ENCODE peak calls at places on chromosomes 13 and 19, in seven cellular contexts. C is GM23248, M is IMR-90, K is mesendoderm, D is Karpas-422, H is fibroblast of lung, L is endodermal cell. G is an unnamed sample.
A peak's percentile ranks its signal among the peaks of the same experiment; 100 is the strongest.

GRCh38 chr19:43499042-43499441 is 5.5 kb downstream of the PHLDB3 start:
- DNase-seq in M (no peak), H (no peak), C (no peak), D (no peak), L (no peak), K (no peak), G (no peak)

GRCh38 chr13:80824231-80824630 is 483.3 kb upstream of the SPRY2 start:
- DNase-seq in K (no peak), M (no peak), H (peak; percentile 14), L (no peak), D (no peak), C (no peak), G (no peak)

GRCh38 chr19:48553676-48554384 is 1.9 kb downstream of the SULT2B1 start:
- DNase-seq in L (peak; percentile 84), D (no peak), H (peak; percentile 60), K (peak; percentile 88), M (peak; percentile 86), C (peak; percentile 79), G (peak; percentile 48)

GRCh38 chr19:54364775-54365257 is at the start of gene LAIR1:
- DNase-seq in K (no peak), D (no peak), L (no peak), M (no peak), H (no peak), C (no peak), G (no peak)

GRCh38 chr19:572140-572890 is at the start of gene BSG:
- DNase-seq in D (peak; percentile 100), M (peak; percentile 96), H (peak; percentile 95), C (peak; percentile 100), K (peak; percentile 99), L (peak; percentile 99), G (peak; percentile 100)

GRCh38 chr13:37526710-37527446 is 71.7 kb downstream of the POSTN start:
- DNase-seq in L (no peak), K (no peak), C (peak; percentile 93), H (peak; percentile 81), M (no peak), D (no peak), G (no peak)

GRCh38 chr13:71964491-71965108 is 97.6 kb upstream of the DACH1 start:
- DNase-seq in M (no peak), L (peak; percentile 46), K (no peak), D (no peak), H (peak; percentile 53), C (no peak), G (no peak)

GRCh38 chr13:74290324-74290773 is 156.1 kb upstream of the KLF12 start:
- DNase-seq in D (peak; percentile 97), C (peak; percentile 73), H (peak; percentile 99), M (peak; percentile 79), L (peak; percentile 73), K (peak; percentile 97), G (peak; percentile 52)

GRCh38 chr13:47672982-47673670 is 327.9 kb downstream of the SUCLA2 start:
- DNase-seq in M (peak; percentile 93), L (no peak), K (no peak), C (peak; percentile 94), H (peak; percentile 94), D (no peak), G (no peak)

GRCh38 chr19:42255766-42256750 is 1.1 kb upstream of the ERF start:
- DNase-seq in H (peak; percentile 39), L (peak; percentile 84), K (peak; percentile 87), D (no peak), M (peak; percentile 46), C (peak; percentile 78), G (peak; percentile 84)

GRCh38 chr19:34994643-34995471 is 5.3 kb upstream of the GRAMD1A start:
- DNase-seq in D (no peak), M (no peak), K (no peak), H (no peak), C (no peak), L (peak; percentile 32), G (no peak)

GRCh38 chr13:40221131-40221459 is 445.3 kb downstream of the FOXO1 start:
- DNase-seq in L (no peak), M (no peak), K (no peak), C (no peak), D (no peak), H (no peak), G (no peak)

GRCh38 chr13:44760434-44760833 is 184.3 kb upstream of the TSC22D1 start:
- DNase-seq in L (no peak), K (no peak), H (no peak), C (no peak), D (no peak), M (no peak), G (no peak)

GRCh38 chr13:46668302-46668720 is 115.3 kb downstream of the LRCH1 start:
- DNase-seq in M (peak; percentile 95), D (no peak), K (no peak), C (peak; percentile 91), L (no peak), H (peak; percentile 92), G (no peak)

DNA sequence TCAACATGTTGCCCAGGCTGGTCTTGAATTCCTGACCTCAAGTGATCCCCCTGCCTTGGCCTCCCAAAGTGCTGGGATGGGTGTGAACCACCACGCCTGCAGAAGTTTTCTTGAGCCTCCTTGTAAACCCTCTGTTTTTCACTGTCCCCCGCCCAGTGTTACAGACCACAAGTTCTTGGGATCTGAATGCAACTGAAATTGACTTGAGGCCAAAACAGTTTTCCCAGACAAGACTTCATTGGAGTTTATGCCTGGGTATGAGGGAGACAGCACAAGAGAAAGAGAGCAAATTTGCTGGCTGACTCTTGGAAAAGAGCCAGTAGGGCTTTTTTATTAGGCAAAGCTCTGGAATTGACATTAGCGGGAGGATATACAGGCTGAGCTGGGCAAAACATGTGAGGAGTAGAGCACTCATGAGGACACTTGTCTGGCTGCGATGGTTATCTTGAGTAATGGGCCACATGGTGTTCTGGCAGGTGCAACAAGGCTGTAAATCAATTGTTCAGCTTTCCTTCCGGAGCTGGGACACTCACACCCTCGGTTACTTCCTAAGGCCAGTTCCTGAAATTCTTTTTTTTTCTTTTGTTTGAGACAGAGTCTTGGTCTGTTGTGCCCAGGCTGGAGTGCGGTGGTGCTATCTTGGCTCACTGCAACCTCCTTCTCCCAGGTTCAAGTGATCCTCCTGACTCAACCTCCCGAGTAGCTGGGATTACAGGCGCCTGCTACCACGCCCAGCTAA is 12.7 kb upstream of the HNRNPL start:
- DNase-seq in C (peak; percentile 36), L (no peak), H (peak; percentile 29), M (no peak), K (no peak), D (no peak), G (peak; percentile 1)
- H3K4me1 ChIP-seq in C (no peaks in the 10 kb centered on the region), L (no peaks in the 10 kb centered on the region), H (no peaks in the 10 kb centered on the region), M (no peaks in the 10 kb centered on the region), K (no peaks in the 10 kb centered on the region), D (peaks cover 47% of the 10 kb centered on the region), G (peaks cover 8% of the 10 kb centered on the region)

GRCh38 chr13:105817498-105817897 is 718.0 kb downstream of the EFNB2 start:
- DNase-seq in D (no peak), L (no peak), H (no peak), M (no peak), C (no peak), K (no peak), G (no peak)
- H3K9ac ChIP-seq in D (no peak overlapping the region), L (no peak overlapping the region), H (no peak overlapping the region), M (no peak overlapping the region), C (no peak overlapping the region), K (no peak overlapping the region), G (no peak overlapping the region)

DNA sequence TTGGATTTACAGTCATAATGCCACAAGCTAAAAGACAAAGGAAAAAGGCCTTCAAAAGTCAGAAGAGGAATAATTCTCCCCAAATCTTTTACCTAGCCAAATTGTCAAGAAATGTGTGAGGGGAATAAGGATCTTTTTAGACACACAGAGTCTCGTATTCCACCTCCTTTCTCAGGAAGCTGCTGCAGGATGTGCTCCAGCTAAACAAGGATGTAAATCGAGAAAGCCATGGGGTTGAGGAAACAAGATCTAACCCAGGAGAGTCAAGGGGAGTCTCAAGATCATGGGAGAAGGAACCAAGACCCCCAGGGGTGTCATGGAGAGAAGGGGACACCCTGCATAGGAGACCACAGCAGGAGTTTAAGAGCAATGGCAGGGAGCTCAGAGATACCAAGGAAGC is 147.4 kb downstream of the KDM4B start:
- DNase-seq in D (no peak), C (no peak), H (no peak), K (no peak), L (no peak), M (no peak), G (no peak)
- H3K4me1 ChIP-seq in D (no peaks in the 10 kb centered on the region), C (peaks cover 9% of the 10 kb centered on the region), H (no peaks in the 10 kb centered on the region), K (peaks cover 2% of the 10 kb centered on the region), L (no peaks in the 10 kb centered on the region), M (peaks cover 5% of the 10 kb centered on the region), G (peaks cover 41% of the 10 kb centered on the region)

GRCh38 chr13:97018029-97018819 is 23.9 kb upstream of the OXGR1 start:
- DNase-seq in L (peak; percentile 71), H (peak; percentile 49), C (peak; percentile 65), D (peak; percentile 76), M (peak; percentile 61), K (peak; percentile 91), G (peak; percentile 67)
- H3K9ac ChIP-seq in L (no peak overlapping the region), H (no peak overlapping the region), C (no peak overlapping the region), D (no peak overlapping the region), M (no peak overlapping the region), K (no peak overlapping the region), G (no peak overlapping the region)

GRCh38 chr13:98523455-98524102 is 53.3 kb downstream of the STK24 start:
- DNase-seq in M (no peak), D (no peak), H (no peak), K (no peak), C (no peak), L (no peak), G (no peak)
- H3K4me1 ChIP-seq in M (peaks cover 18% of the 10 kb centered on the region), D (peaks cover 35% of the 10 kb centered on the region), H (peaks cover 5% of the 10 kb centered on the region), K (peaks cover 24% of the 10 kb centered on the region), C (peaks cover 5% of the 10 kb centered on the region), L (peaks cover 19% of the 10 kb centered on the region), G (peaks cover 32% of the 10 kb centered on the region)

DNA sequence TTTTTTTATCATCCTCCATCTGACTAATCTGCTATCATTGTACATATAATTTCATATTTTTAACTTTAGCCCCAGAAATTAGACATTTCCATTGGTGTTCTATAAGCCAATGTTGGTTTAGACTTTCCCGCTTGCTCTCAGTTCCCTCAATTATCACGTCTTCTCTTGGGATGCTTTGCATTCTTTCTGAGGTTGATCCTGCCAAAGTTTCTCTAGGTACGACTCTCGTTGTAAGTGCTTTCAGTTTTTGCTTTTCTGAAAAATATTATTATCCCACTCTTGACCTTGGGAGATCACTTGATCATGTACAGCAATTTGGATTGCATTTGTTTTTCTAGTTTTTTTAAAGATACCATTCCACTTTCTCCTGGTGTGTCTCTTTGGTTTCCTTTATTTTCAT is 270.2 kb downstream of the IRS2 start:
- DNase-seq in L (no peak), K (peak; percentile 10), C (no peak), M (no peak), D (no peak), H (peak; percentile 51), G (no peak)
- H3K9ac ChIP-seq in L (no peak overlapping the region), K (no peak overlapping the region), C (no peak overlapping the region), M (no peak overlapping the region), D (no peak overlapping the region), H (no peak overlapping the region), G (no peak overlapping the region)

GRCh38 chr19:13013649-13014048 is 18.4 kb downstream of the NFIX start:
- DNase-seq in M (no peak), C (peak; percentile 66), K (no peak), L (no peak), H (peak; percentile 53), D (no peak), G (no peak)
- H3K4me1 ChIP-seq in M (peaks cover 30% of the 10 kb centered on the region), C (peaks cover 50% of the 10 kb centered on the region), K (peaks cover 2% of the 10 kb centered on the region), L (peaks cover 11% of the 10 kb centered on the region), H (peaks cover 30% of the 10 kb centered on the region), D (peaks cover 4% of the 10 kb centered on the region), G (peaks cover 13% of the 10 kb centered on the region)